ENCODE peak calls at places on chromosomes 12 and 14, in nine cellular contexts. One of them, this sample, is unnamed. For H4K20me1, the result is how much of the 10 kb centered on the place peaks cover.

GRCh38 chr12:101045486-101046474 is 164.3 kb downstream of the SLC5A8 start:
- DNase-seq in astrocyte: peak
- DNase-seq in HCT116: no peak
- DNase-seq in endothelial cell of umbilical vein: no peak
- DNase-seq in PC-9: no peak
- DNase-seq in mammary epithelial cell: peak
- DNase-seq in K562: no peak
- DNase-seq in MM.1S: no peak
- DNase-seq in neural progenitor cell: no peak
- DNase-seq in this sample: no peak

GRCh38 chr12:29650371-29650770 is 133.4 kb downstream of the TMTC1 start:
- DNase-seq in astrocyte: no peak
- DNase-seq in HCT116: no peak
- DNase-seq in endothelial cell of umbilical vein: no peak
- DNase-seq in PC-9: no peak
- DNase-seq in mammary epithelial cell: no peak
- DNase-seq in K562: no peak
- DNase-seq in MM.1S: no peak
- DNase-seq in neural progenitor cell: no peak
- DNase-seq in this sample: no peak

GRCh38 chr14:73452341-73453191 is 5.8 kb downstream of the NUMB start:
- DNase-seq in astrocyte: peak
- DNase-seq in HCT116: no peak
- DNase-seq in endothelial cell of umbilical vein: peak
- DNase-seq in PC-9: no peak
- DNase-seq in mammary epithelial cell: peak
- DNase-seq in K562: no peak
- DNase-seq in MM.1S: no peak
- DNase-seq in neural progenitor cell: no peak
- DNase-seq in this sample: no peak

GRCh38 chr12:123398177-123398916 is 14.4 kb downstream of the KMT5A start:
- DNase-seq in astrocyte: peak
- DNase-seq in HCT116: no peak
- DNase-seq in endothelial cell of umbilical vein: peak
- DNase-seq in PC-9: no peak
- DNase-seq in mammary epithelial cell: no peak
- DNase-seq in K562: no peak
- DNase-seq in MM.1S: no peak
- DNase-seq in neural progenitor cell: no peak
- DNase-seq in this sample: no peak

GRCh38 chr12:18320036-18320617 is 58.8 kb downstream of the PIK3C2G start:
- DNase-seq in astrocyte: peak
- DNase-seq in HCT116: peak
- DNase-seq in endothelial cell of umbilical vein: peak
- DNase-seq in PC-9: peak
- DNase-seq in mammary epithelial cell: peak
- DNase-seq in K562: peak
- DNase-seq in MM.1S: peak
- DNase-seq in neural progenitor cell: peak
- DNase-seq in this sample: peak

GRCh38 chr14:31388687-31389413 is 31.5 kb downstream of the HEATR5A start:
- DNase-seq in astrocyte: no peak
- DNase-seq in HCT116: no peak
- DNase-seq in endothelial cell of umbilical vein: no peak
- DNase-seq in PC-9: no peak
- DNase-seq in mammary epithelial cell: no peak
- DNase-seq in K562: no peak
- DNase-seq in MM.1S: peak
- DNase-seq in neural progenitor cell: no peak
- DNase-seq in this sample: no peak

GRCh38 chr14:104427126-104427851 is 152.3 kb upstream of the C14orf180 start:
- DNase-seq in astrocyte: no peak
- DNase-seq in HCT116: no peak
- DNase-seq in endothelial cell of umbilical vein: no peak
- DNase-seq in PC-9: no peak
- DNase-seq in mammary epithelial cell: no peak
- DNase-seq in K562: no peak
- DNase-seq in MM.1S: no peak
- DNase-seq in neural progenitor cell: no peak
- DNase-seq in this sample: no peak

GRCh38 chr14:101097109-101097793 is 193.7 kb upstream of the RTL1 start:
- DNase-seq in astrocyte: no peak
- DNase-seq in HCT116: no peak
- DNase-seq in endothelial cell of umbilical vein: peak
- DNase-seq in PC-9: no peak
- DNase-seq in mammary epithelial cell: no peak
- DNase-seq in K562: no peak
- DNase-seq in MM.1S: no peak
- DNase-seq in neural progenitor cell: no peak
- DNase-seq in this sample: no peak

GRCh38 chr12:68478516-68479260 is 132.0 kb upstream of the RAP1B start:
- DNase-seq in astrocyte: peak
- DNase-seq in HCT116: no peak
- DNase-seq in endothelial cell of umbilical vein: no peak
- DNase-seq in PC-9: no peak
- DNase-seq in mammary epithelial cell: no peak
- DNase-seq in K562: no peak
- DNase-seq in MM.1S: no peak
- DNase-seq in neural progenitor cell: no peak
- DNase-seq in this sample: no peak

GRCh38 chr12:84922721-84923120 is 10.1 kb upstream of the SLC6A15 start:
- DNase-seq in astrocyte: no peak
- DNase-seq in HCT116: no peak
- DNase-seq in endothelial cell of umbilical vein: no peak
- DNase-seq in PC-9: no peak
- DNase-seq in mammary epithelial cell: peak
- DNase-seq in K562: no peak
- DNase-seq in MM.1S: no peak
- DNase-seq in neural progenitor cell: no peak
- DNase-seq in this sample: no peak

GRCh38 chr14:89773644-89774316 is 180.8 kb downstream of the EFCAB11 start:
- DNase-seq in astrocyte: peak
- DNase-seq in HCT116: no peak
- DNase-seq in endothelial cell of umbilical vein: peak
- DNase-seq in PC-9: no peak
- DNase-seq in mammary epithelial cell: no peak
- DNase-seq in K562: no peak
- DNase-seq in MM.1S: peak
- DNase-seq in neural progenitor cell: peak
- DNase-seq in this sample: peak
- H3K4me3 ChIP-seq in astrocyte: no peak
- H3K4me3 ChIP-seq in HCT116: no peak
- H3K4me3 ChIP-seq in endothelial cell of umbilical vein: no peak
- H3K4me3 ChIP-seq in PC-9: no peak
- H3K4me3 ChIP-seq in mammary epithelial cell: no peak
- H3K4me3 ChIP-seq in K562: no peak
- H3K4me3 ChIP-seq in MM.1S: peak
- H3K4me3 ChIP-seq in neural progenitor cell: no peak
- H3K4me3 ChIP-seq in this sample: no peak

DNA sequence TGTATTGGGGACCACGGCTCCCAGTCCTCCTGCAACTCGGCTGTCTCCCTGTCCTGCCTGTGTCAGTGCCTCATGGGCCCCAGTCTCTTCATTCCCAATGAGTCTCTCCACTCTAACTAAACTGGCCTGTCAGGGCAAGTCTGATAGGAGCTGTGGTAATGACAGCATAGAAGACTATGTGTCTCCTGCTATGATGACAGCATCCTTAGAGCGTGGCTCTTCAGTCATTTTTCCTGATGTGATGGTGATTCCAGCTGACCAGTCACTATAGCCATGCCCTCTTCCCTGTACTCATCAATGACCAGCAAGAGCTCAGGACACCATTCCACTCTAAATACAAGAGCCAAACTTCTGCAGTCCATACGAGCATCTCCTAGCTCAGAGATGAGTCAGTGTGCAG is 339.8 kb downstream of the PCNX1 start:
- DNase-seq in astrocyte: no peak
- DNase-seq in HCT116: no peak
- DNase-seq in endothelial cell of umbilical vein: no peak
- DNase-seq in PC-9: no peak
- DNase-seq in mammary epithelial cell: peak
- DNase-seq in K562: no peak
- DNase-seq in MM.1S: no peak
- DNase-seq in neural progenitor cell: no peak
- DNase-seq in this sample: no peak
- H3K4me2 ChIP-seq in astrocyte: no peak
- H3K4me2 ChIP-seq in HCT116: no peak
- H3K4me2 ChIP-seq in endothelial cell of umbilical vein: no peak
- H3K4me2 ChIP-seq in PC-9: no peak
- H3K4me2 ChIP-seq in mammary epithelial cell: no peak
- H3K4me2 ChIP-seq in K562: no peak
- H3K4me2 ChIP-seq in MM.1S: no peak
- H3K4me2 ChIP-seq in neural progenitor cell: no peak
- H3K4me2 ChIP-seq in this sample: no peak

DNA sequence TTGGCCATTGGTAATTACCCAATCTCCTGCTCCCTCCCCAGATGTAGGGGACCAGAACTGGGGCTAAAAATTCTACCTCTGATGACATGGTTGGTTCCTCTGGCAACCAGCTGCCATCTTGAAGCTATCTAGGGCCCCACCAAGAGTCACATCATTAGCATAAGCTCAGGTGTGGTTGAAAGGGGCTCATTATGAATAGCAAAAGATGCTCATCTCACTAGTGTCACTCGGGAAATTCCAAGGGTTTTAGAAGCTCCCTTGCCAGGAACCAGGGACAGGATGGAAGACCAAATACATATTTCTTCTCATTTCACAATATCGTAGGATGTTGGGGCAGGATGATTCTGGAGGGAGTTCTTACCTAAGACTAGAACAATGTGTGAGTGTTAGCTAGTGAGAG is 38.6 kb downstream of the EID3 start:
- DNase-seq in astrocyte: no peak
- DNase-seq in HCT116: no peak
- DNase-seq in endothelial cell of umbilical vein: no peak
- DNase-seq in PC-9: no peak
- DNase-seq in mammary epithelial cell: no peak
- DNase-seq in K562: no peak
- DNase-seq in MM.1S: no peak
- DNase-seq in neural progenitor cell: no peak
- DNase-seq in this sample: no peak
- H4K20me1 ChIP-seq in astrocyte: half or more
- H4K20me1 ChIP-seq in HCT116: under half
- H4K20me1 ChIP-seq in endothelial cell of umbilical vein: under half
- H4K20me1 ChIP-seq in PC-9: half or more
- H4K20me1 ChIP-seq in mammary epithelial cell: under half
- H4K20me1 ChIP-seq in K562: under half
- H4K20me1 ChIP-seq in MM.1S: under half
- H4K20me1 ChIP-seq in neural progenitor cell: under half
- H4K20me1 ChIP-seq in this sample: under half

GRCh38 chr14:93964820-93965286 is 11.5 kb downstream of the ASB2 start:
- DNase-seq in astrocyte: no peak
- DNase-seq in HCT116: no peak
- DNase-seq in endothelial cell of umbilical vein: no peak
- DNase-seq in PC-9: no peak
- DNase-seq in mammary epithelial cell: no peak
- DNase-seq in K562: no peak
- DNase-seq in MM.1S: no peak
- DNase-seq in neural progenitor cell: no peak
- DNase-seq in this sample: no peak

GRCh38 chr14:93965287-93965821 is 11.0 kb downstream of the ASB2 start:
- DNase-seq in astrocyte: peak
- DNase-seq in HCT116: no peak
- DNase-seq in endothelial cell of umbilical vein: no peak
- DNase-seq in PC-9: peak
- DNase-seq in mammary epithelial cell: peak
- DNase-seq in K562: no peak
- DNase-seq in MM.1S: no peak
- DNase-seq in neural progenitor cell: no peak
- DNase-seq in this sample: no peak

GRCh38 chr14:93963692-93964091 is 12.7 kb downstream of the ASB2 start:
- DNase-seq in astrocyte: no peak
- DNase-seq in HCT116: no peak
- DNase-seq in endothelial cell of umbilical vein: no peak
- DNase-seq in PC-9: no peak
- DNase-seq in mammary epithelial cell: no peak
- DNase-seq in K562: no peak
- DNase-seq in MM.1S: no peak
- DNase-seq in neural progenitor cell: no peak
- DNase-seq in this sample: no peak

GRCh38 chr14:93962701-93963601 is 13.4 kb downstream of the ASB2 start:
- DNase-seq in astrocyte: peak
- DNase-seq in HCT116: no peak
- DNase-seq in endothelial cell of umbilical vein: no peak
- DNase-seq in PC-9: peak
- DNase-seq in mammary epithelial cell: no peak
- DNase-seq in K562: no peak
- DNase-seq in MM.1S: peak
- DNase-seq in neural progenitor cell: no peak
- DNase-seq in this sample: no peak

DNA sequence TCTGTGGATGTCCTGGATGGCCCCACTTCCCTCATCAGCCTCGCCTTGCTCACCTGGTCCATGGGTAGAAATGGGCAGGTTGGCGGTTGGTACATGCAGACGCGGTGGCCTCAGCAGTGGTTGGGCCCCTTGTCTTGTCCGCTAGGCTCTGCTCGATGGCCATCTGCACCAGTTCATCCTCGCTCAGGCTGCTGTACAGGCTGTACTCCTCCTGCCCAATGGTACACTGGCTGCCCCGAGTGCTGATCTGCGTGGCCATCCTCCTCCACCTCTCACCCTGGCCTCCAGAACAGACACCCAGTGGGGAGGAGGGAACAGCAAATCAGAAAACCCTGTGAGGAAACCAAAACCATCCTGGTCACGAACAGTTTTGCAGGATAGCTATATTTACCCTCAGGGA is 12.1 kb downstream of the ASB2 start:
- DNase-seq in astrocyte: no peak
- DNase-seq in HCT116: no peak
- DNase-seq in endothelial cell of umbilical vein: no peak
- DNase-seq in PC-9: no peak
- DNase-seq in mammary epithelial cell: no peak
- DNase-seq in K562: no peak
- DNase-seq in MM.1S: no peak
- DNase-seq in neural progenitor cell: no peak
- DNase-seq in this sample: no peak
- H3K4me3 ChIP-seq in astrocyte: no peak
- H3K4me3 ChIP-seq in HCT116: no peak
- H3K4me3 ChIP-seq in endothelial cell of umbilical vein: no peak
- H3K4me3 ChIP-seq in PC-9: no peak
- H3K4me3 ChIP-seq in mammary epithelial cell: no peak
- H3K4me3 ChIP-seq in K562: no peak
- H3K4me3 ChIP-seq in MM.1S: no peak
- H3K4me3 ChIP-seq in neural progenitor cell: no peak
- H3K4me3 ChIP-seq in this sample: no peak

DNA sequence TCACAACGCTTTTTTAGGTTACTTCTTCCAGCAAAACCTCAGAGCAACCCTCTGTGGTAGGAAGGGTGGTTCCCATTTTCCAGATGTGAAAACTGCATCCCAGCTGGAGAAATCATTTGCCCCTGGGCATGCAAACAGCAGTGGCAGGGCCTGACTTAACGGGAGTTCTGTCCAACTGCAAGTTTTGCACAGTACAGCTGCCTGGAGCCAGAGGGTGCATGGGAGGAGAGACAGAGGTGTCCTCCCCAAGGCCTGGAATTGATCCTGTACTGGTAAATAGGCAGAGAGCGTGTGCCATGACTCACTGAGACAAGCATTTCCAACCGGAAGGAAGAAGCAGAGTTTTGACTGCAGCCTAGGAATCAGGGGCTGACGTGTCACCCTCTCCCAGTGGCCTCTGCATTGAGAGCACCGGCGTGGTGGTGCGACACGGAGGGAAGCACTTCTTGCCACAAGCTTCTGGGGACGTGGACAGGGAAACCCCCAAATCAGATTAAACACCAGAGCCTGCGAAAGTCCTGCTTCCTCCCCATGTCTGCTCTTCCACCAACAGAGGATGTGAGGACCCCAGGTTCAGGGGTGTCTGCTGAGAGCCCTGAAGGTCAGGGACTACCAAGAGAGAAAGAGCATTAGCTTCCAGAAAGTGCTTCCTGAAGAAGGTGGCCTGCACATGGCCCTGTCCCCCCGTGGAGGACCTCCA is 19.0 kb upstream of the SERPINA4 start:
- DNase-seq in astrocyte: peak
- DNase-seq in HCT116: no peak
- DNase-seq in endothelial cell of umbilical vein: peak
- DNase-seq in PC-9: no peak
- DNase-seq in mammary epithelial cell: no peak
- DNase-seq in K562: no peak
- DNase-seq in MM.1S: no peak
- DNase-seq in neural progenitor cell: no peak
- DNase-seq in this sample: no peak
- H3K4me2 ChIP-seq in astrocyte: peak
- H3K4me2 ChIP-seq in HCT116: peak
- H3K4me2 ChIP-seq in endothelial cell of umbilical vein: no peak
- H3K4me2 ChIP-seq in PC-9: no peak
- H3K4me2 ChIP-seq in mammary epithelial cell: no peak
- H3K4me2 ChIP-seq in K562: no peak
- H3K4me2 ChIP-seq in MM.1S: no peak
- H3K4me2 ChIP-seq in neural progenitor cell: no peak
- H3K4me2 ChIP-seq in this sample: no peak

This sample was measured in GM23338.